ENCODE peak calls at places on chromosomes 16 and 17, in four cellular contexts. P is HepG2, U is K562, G is GM12878. H is an unnamed sample.

GRCh38 chr17:50946223-50946890 is 80.2 kb upstream of the TOB1 start:
- DNase-seq in G (no peak), U (no peak), P (no peak), H (no peak)

GRCh38 chr16:50326835-50327465 is 41.8 kb downstream of the BRD7 start:
- DNase-seq in G (peak), U (no peak), P (no peak), H (no peak)

GRCh38 chr17:27473190-27473747 is 17.0 kb downstream of the KSR1 start:
- DNase-seq in P (no peak), G (no peak), U (no peak), H (no peak)

GRCh38 chr17:62791235-62792121 is 16.6 kb downstream of the MARCHF10 start:
- DNase-seq in G (no peak), P (no peak), U (no peak), H (no peak)

GRCh38 chr17:13362341-13363122 is 239.2 kb downstream of the HS3ST3A1 start:
- DNase-seq in P (no peak), G (no peak), U (no peak), H (no peak)

GRCh38 chr17:57811633-57812280 is 38.1 kb downstream of the MRPS23 start:
- DNase-seq in G (no peak), P (no peak), U (no peak), H (no peak)

GRCh38 chr16:17773698-17774101 is 302.9 kb upstream of the XYLT1 start:
- DNase-seq in U (no peak), P (no peak), G (no peak), H (no peak)

GRCh38 chr17:56833023-56833811 is 503 bp downstream of the C17orf67 start:
- DNase-seq in U (peak), P (no peak), G (peak), H (peak)

GRCh38 chr17:57999496-58000017 is 7.5 kb downstream of the SRSF1 start:
- DNase-seq in G (peak), U (no peak), P (peak), H (no peak)

GRCh38 chr17:81923302-81924260 is 4.0 kb downstream of the MAFG start:
- DNase-seq in G (no peak), U (peak), P (no peak), H (peak)

GRCh38 chr16:89653656-89654295 is 3.7 kb downstream of the CHMP1A start:
- DNase-seq in U (no peak), G (no peak), P (no peak), H (no peak)

GRCh38 chr16:68764866-68765265 is 27.8 kb downstream of the CDH1 start:
- DNase-seq in P (no peak), G (no peak), U (no peak), H (no peak)
- TF ChIP-seq NR2C2 in P (no peak), G (no peak), U (no peak), H (no peak)

GRCh38 chr17:45016823-45017222 is 34.6 kb downstream of the DCAKD start:
- DNase-seq in P (peak), U (peak), G (no peak), H (peak)

GRCh38 chr17:45020354-45021138 is 30.9 kb downstream of the DCAKD start:
- DNase-seq in U (no peak), P (no peak), G (no peak), H (peak)

GRCh38 chr17:45016237-45016636 is 35.2 kb downstream of the DCAKD start:
- DNase-seq in G (no peak), U (no peak), P (no peak), H (no peak)

GRCh38 chr17:45019177-45019711 is 32.2 kb downstream of the DCAKD start:
- DNase-seq in G (no peak), U (peak), P (no peak), H (no peak)

DNA sequence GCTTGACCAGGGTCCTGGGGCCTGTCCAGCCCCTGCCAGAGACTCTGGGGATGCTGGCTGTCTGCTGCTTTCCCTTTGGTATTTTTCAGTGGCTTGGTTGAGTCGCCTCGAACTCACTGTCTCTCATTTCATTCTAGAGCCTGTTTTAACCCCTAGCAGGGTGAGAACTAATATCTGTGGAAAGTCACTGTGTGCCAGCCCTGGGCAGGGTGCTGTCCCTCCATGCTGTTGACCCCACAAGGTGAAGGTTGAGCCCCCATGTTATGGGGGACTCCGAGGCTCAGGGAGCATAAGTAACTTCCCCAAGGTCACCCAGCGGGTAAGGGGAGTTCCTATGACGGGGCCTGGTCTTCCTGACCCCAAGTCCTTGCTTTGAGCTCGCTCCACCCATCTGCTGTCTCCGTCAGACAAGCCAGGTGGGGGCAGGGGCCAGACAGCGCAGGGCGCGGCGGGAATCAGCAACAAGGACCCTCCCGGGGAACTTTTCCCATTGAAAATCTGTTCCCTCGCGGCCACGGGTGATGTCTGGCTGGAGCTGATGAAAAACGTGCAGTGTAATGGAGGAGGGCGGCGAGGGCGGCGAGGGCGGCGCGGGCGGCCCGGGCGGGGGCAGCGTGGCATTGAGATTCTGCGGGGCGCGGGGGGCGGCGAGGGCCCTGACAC is 32.8 kb downstream of the DCAKD start:
- DNase-seq in G (no peak), P (no peak), U (peak), H (peak)
- TF ChIP-seq NR2C2 in G (no peak), P (no peak), U (no peak), H (no peak)

GRCh38 chr16:27273670-27274522 is 5.3 kb upstream of the NSMCE1 start:
- DNase-seq in P (peak), U (no peak), G (no peak), H (no peak)
- TF ChIP-seq NR2C2 in P (peak), U (no peak), G (no peak), H (no peak)

GRCh38 chr17:48102700-48103378 is 1.6 kb upstream of the CBX1 start:
- DNase-seq in G (no peak), P (peak), U (no peak), H (no peak)

GRCh38 chr17:48103379-48103715 is 2.1 kb upstream of the CBX1 start:
- DNase-seq in U (no peak), G (no peak), P (no peak), H (no peak)

GRCh38 chr17:48101012-48101720 is at the start of gene CBX1:
- DNase-seq in G (peak), U (peak), P (peak), H (peak)

GRCh38 chr17:48100591-48101011 is 677 bp downstream of the CBX1 start:
- DNase-seq in G (no peak), U (peak), P (peak), H (peak)

DNA sequence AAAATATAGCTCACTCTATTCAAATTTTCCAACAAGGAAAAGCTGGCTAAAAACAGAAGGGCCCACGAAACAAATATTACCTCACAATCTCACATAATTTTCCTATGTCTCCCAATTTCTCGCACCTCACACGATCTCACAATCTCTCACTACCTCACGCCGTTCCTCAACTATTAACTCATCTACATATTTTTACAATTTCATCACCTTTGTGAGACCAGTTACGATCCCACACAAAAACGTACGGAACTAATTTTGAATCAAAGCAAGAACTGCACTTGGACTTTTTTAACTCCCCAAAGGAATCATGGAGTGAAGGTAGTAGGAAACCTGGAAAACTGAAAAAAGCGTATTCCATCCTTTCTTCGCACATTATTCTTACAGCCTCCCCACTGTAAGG is 1.1 kb downstream of the CBX1 start:
- DNase-seq in U (no peak), P (no peak), G (no peak), H (no peak)
- TF ChIP-seq NR2C2 in U (no peak), P (no peak), G (no peak), H (no peak)